ENCODE peak calls at places on chromosomes 2 and 18, in four cellular contexts. A, L, X and F are unnamed samples.

GRCh38 chr2:239607795-239608171 is 207.0 kb upstream of the HDAC4 start:
- DNase-seq in A (no peak), L (no peak), X (no peak), F (no peak)

GRCh38 chr18:55214534-55214933 is 255.3 kb upstream of the CCDC68 start:
- DNase-seq in X (no peak), L (no peak), A (no peak), F (no peak)

GRCh38 chr18:7038330-7038846 is 79.2 kb downstream of the LAMA1 start:
- DNase-seq in L (peak; percentile 62), A (no peak), X (no peak), F (peak; percentile 100)

GRCh38 chr2:3197308-3197707 is 180.3 kb downstream of the EIPR1 start:
- DNase-seq in X (no peak), A (no peak), L (no peak), F (no peak)

GRCh38 chr18:29154758-29155725 is 978.1 kb upstream of the CDH2 start:
- DNase-seq in A (no peak), L (no peak), X (no peak), F (peak; percentile 47)

GRCh38 chr2:100365434-100365833 is 43.1 kb upstream of the LONRF2 start:
- DNase-seq in A (no peak), L (no peak), X (peak; percentile 7), F (no peak)

GRCh38 chr18:24878289-24878688 is 417.9 kb downstream of the HRH4 start:
- DNase-seq in L (no peak), A (no peak), X (no peak), F (peak; percentile 67)

GRCh38 chr2:69177785-69178636 is 165.0 kb downstream of the ANTXR1 start:
- DNase-seq in A (no peak), L (peak; percentile 87), X (peak; percentile 38), F (peak; percentile 99)

GRCh38 chr18:79644006-79644665 is 35.5 kb upstream of the CTDP1 start:
- DNase-seq in L (peak; percentile 60), X (no peak), A (peak; percentile 60), F (peak; percentile 66)

GRCh38 chr2:69601179-69601612 is 42.3 kb downstream of the AAK1 start:
- DNase-seq in A (no peak), L (no peak), X (no peak), F (no peak)

GRCh38 chr2:73112026-73112912 is 479 bp downstream of the RAB11FIP5 start:
- DNase-seq in X (no peak), L (peak; percentile 28), A (no peak), F (peak; percentile 59)

GRCh38 chr18:59719533-59720325 is 22.5 kb upstream of the CCBE1 start:
- DNase-seq in X (no peak), A (no peak), L (no peak), F (no peak)

GRCh38 chr2:177165731-177166711 is 46.6 kb upstream of the HNRNPA3 start:
- DNase-seq in X (no peak), A (no peak), L (no peak), F (peak; percentile 80)

GRCh38 chr2:49037197-49037596 is 117.1 kb downstream of the FSHR start:
- DNase-seq in A (no peak), L (no peak), X (no peak), F (no peak)

GRCh38 chr2:187615364-187615763 is 61.1 kb upstream of the TFPI start:
- DNase-seq in L (no peak), A (no peak), X (no peak), F (no peak)

GRCh38 chr2:238423561-238424312 is 3.0 kb upstream of the ASB1 start:
- DNase-seq in L (no peak), X (no peak), A (no peak), F (no peak)

GRCh38 chr2:109428281-109428680 is 185.5 kb downstream of the SEPTIN10 start:
- DNase-seq in L (no peak), A (no peak), X (no peak), F (no peak)

GRCh38 chr2:149388120-149388816 is 57.9 kb downstream of the LYPD6 start:
- DNase-seq in X (no peak), A (no peak), L (no peak), F (no peak)

GRCh38 chr2:201182650-201183372 is at the start of gene CASP10:
- DNase-seq in X (no peak), A (no peak), L (no peak), F (peak; percentile 88)

GRCh38 chr18:6744816-6745455 is 15.4 kb downstream of the ARHGAP28 start:
- DNase-seq in L (no peak), A (no peak), X (no peak), F (no peak)

GRCh38 chr2:72157871-72158771 is 10.5 kb upstream of the CYP26B1 start:
- DNase-seq in A (no peak), L (no peak), X (no peak), F (no peak)

GRCh38 chr2:196279496-196279895 is 108.1 kb upstream of the STK17B start:
- DNase-seq in X (no peak), A (no peak), L (no peak), F (no peak)

GRCh38 chr2:26177122-26177521 is 4.2 kb downstream of the GAREM2 start:
- DNase-seq in X (no peak), L (no peak), A (no peak), F (no peak)

GRCh38 chr2:88897718-88898117 is 206.2 kb downstream of the RPIA start:
- DNase-seq in L (no peak), X (no peak), A (no peak), F (no peak)

GRCh38 chr2:22942441-22942840 is 442.5 kb upstream of the KLHL29 start:
- DNase-seq in L (no peak), X (no peak), A (no peak), F (no peak)

GRCh38 chr2:40723194-40723593 is 271.3 kb upstream of the SLC8A1 start:
- DNase-seq in L (no peak), A (no peak), X (no peak), F (no peak)

GRCh38 chr2:34254272-34254882 is 655.3 kb upstream of the FAM98A start:
- DNase-seq in X (no peak), A (no peak), L (no peak), F (no peak)

GRCh38 chr18:34806527-34806926 is 96.4 kb downstream of the DTNA start:
- DNase-seq in L (no peak), A (no peak), X (no peak), F (no peak)

GRCh38 chr2:23491622-23492336 is 106.8 kb downstream of the KLHL29 start:
- DNase-seq in A (no peak), X (no peak), L (no peak), F (no peak)

GRCh38 chr2:103179800-103180199 is 418.0 kb downstream of the TMEM182 start:
- DNase-seq in X (no peak), A (no peak), L (no peak), F (no peak)

DNA sequence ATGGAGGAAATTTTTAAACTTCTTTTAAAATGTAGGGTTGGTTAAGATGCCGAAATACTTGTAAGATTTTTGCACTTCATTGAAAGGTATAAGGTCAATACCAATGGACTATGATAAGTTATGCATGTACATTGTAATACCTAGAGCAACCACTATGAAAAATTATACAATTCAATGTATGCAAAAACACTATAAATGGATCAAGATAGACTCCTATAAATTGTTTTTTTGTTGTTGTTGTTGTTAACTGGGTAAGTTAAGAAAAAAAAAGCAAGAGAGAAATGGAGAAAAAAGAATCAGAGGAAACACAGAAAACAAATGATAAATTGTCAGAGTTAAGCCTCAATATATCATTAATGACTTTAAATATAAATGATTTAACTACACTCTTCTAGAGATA is 421.2 kb downstream of the TMEM182 start:
- DNase-seq in L (no peak), A (no peak), X (no peak), F (no peak)
- TF ChIP-seq CTCF in L (no peak), A (no peak), X (no peak), F (no peak)

DNA sequence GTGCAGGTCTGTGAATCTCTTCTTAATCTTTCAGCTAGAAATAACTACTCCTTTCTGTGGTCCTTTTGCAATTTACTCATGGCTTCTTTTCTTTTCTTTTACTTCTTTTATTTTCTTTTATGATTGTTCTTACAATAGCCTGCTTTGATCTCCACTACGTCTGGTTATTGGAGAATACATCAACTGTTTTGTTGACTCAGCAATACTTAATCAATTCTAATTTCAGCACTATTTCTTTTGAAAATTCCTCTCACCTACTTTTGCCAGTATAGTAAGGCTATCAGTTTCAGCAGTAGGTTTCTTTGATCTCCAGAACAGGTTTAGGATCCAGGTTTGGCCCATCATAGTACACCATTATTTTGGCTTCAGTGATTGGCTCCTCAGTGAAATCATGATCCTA is 111.8 kb upstream of the DPP10 start:
- DNase-seq in X (no peak), A (no peak), L (no peak), F (no peak)
- H3K4me1 ChIP-seq in X (no peaks in the 10 kb centered on the region), A (no peaks in the 10 kb centered on the region), L (no peaks in the 10 kb centered on the region), F (no peaks in the 10 kb centered on the region)

GRCh38 chr2:188765522-188765921 is 208.7 kb upstream of the COL3A1 start:
- DNase-seq in X (no peak), L (no peak), A (no peak), F (peak; percentile 66)

GRCh38 chr2:188766086-188766856 is 207.9 kb upstream of the COL3A1 start:
- DNase-seq in X (no peak), A (no peak), L (no peak), F (peak; percentile 27)

GRCh38 chr2:188773075-188773474 is 201.1 kb upstream of the COL3A1 start:
- DNase-seq in X (no peak), L (no peak), A (no peak), F (peak; percentile 77)

DNA sequence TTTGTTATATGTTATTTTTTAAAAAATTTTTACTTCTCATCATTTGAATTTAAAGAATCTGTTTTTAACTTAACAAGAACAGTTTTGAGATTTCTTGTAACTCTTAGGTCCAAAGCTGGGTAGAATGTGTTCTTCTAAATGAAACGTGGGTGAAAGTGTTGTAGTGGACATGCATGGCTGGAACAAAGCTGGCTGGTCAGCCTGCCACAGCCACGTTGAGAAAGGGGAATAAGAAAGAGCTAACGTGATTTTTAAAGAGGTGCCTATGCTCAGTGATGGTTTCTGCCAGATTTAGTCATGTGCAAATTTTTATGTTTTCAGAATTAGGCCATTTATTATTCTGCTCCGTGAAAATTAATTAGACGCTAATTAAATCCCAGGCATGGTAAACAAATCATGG is 203.9 kb upstream of the COL3A1 start:
- DNase-seq in X (no peak), A (no peak), L (no peak), F (no peak)
- TF ChIP-seq CTCF in X (no peak), A (no peak), L (no peak), F (no peak)

GRCh38 chr2:121949271-121949670 is 193.8 kb downstream of the TSN start:
- DNase-seq in X (no peak), L (no peak), A (no peak), F (no peak)
- H3K4me1 ChIP-seq in X (no peaks in the 10 kb centered on the region), L (no peaks in the 10 kb centered on the region), A (no peaks in the 10 kb centered on the region), F (no peaks in the 10 kb centered on the region)

GRCh38 chr2:113406114-113406513 is 31.4 kb upstream of the ZNG1B start:
- DNase-seq in X (no peak), A (no peak), L (no peak), F (peak; percentile 29)

GRCh38 chr2:113407446-113408099 is 29.9 kb upstream of the ZNG1B start:
- DNase-seq in L (no peak), A (no peak), X (no peak), F (peak; percentile 4)
- TF ChIP-seq CTCF in L (no peak), A (no peak), X (no peak), F (peak; percentile 23)